ENCODE peak calls at places on chromosomes 5 and 9, in six cellular contexts. One of them, this sample, is unnamed.

GRCh38 chr5:146041180-146041789 is 64.1 kb downstream of the PLAC8L1 start:
- DNase-seq in PC-3: peak; percentile 58
- DNase-seq in mammary epithelial cell: no peak
- DNase-seq in fibroblast of lung: no peak
- DNase-seq in endodermal cell: no peak
- DNase-seq in astrocyte: no peak
- DNase-seq in this sample: no peak

GRCh38 chr5:11890777-11891176 is 13.5 kb downstream of the CTNND2 start:
- DNase-seq in PC-3: no peak
- DNase-seq in mammary epithelial cell: no peak
- DNase-seq in fibroblast of lung: no peak
- DNase-seq in endodermal cell: peak; percentile 56
- DNase-seq in astrocyte: no peak
- DNase-seq in this sample: no peak

GRCh38 chr5:53041071-53041692 is 52.0 kb downstream of the ITGA2 start:
- DNase-seq in PC-3: no peak
- DNase-seq in mammary epithelial cell: no peak
- DNase-seq in fibroblast of lung: peak; percentile 69
- DNase-seq in endodermal cell: no peak
- DNase-seq in astrocyte: peak; percentile 64
- DNase-seq in this sample: no peak

GRCh38 chr5:76467221-76467620 is 64.1 kb downstream of the IQGAP2 start:
- DNase-seq in PC-3: no peak
- DNase-seq in mammary epithelial cell: no peak
- DNase-seq in fibroblast of lung: no peak
- DNase-seq in endodermal cell: no peak
- DNase-seq in astrocyte: no peak
- DNase-seq in this sample: no peak

GRCh38 chr5:176415240-176416122 is 858 bp downstream of the CLTB start:
- DNase-seq in PC-3: peak; percentile 82
- DNase-seq in mammary epithelial cell: peak; percentile 62
- DNase-seq in fibroblast of lung: peak; percentile 63
- DNase-seq in endodermal cell: peak; percentile 73
- DNase-seq in astrocyte: peak; percentile 43
- DNase-seq in this sample: no peak

GRCh38 chr5:103918668-103919367 is 356.2 kb upstream of the NUDT12 start:
- DNase-seq in PC-3: no peak
- DNase-seq in mammary epithelial cell: peak; percentile 24
- DNase-seq in fibroblast of lung: peak; percentile 89
- DNase-seq in endodermal cell: peak; percentile 42
- DNase-seq in astrocyte: peak; percentile 85
- DNase-seq in this sample: no peak

GRCh38 chr9:135081264-135081660 is 6.2 kb upstream of the OLFM1 start:
- DNase-seq in PC-3: no peak
- DNase-seq in mammary epithelial cell: no peak
- DNase-seq in fibroblast of lung: no peak
- DNase-seq in endodermal cell: no peak
- DNase-seq in astrocyte: no peak
- DNase-seq in this sample: no peak

GRCh38 chr5:144484124-144484897 is 313.6 kb downstream of the KCTD16 start:
- DNase-seq in PC-3: peak; percentile 54
- DNase-seq in mammary epithelial cell: peak; percentile 32
- DNase-seq in fibroblast of lung: peak; percentile 92
- DNase-seq in endodermal cell: no peak
- DNase-seq in astrocyte: peak; percentile 89
- DNase-seq in this sample: no peak

GRCh38 chr5:111165058-111165457 is 59.1 kb upstream of the CAMK4 start:
- DNase-seq in PC-3: no peak
- DNase-seq in mammary epithelial cell: no peak
- DNase-seq in fibroblast of lung: no peak
- DNase-seq in endodermal cell: peak; percentile 51
- DNase-seq in astrocyte: no peak
- DNase-seq in this sample: no peak

GRCh38 chr9:78856781-78857180 is 559.9 kb downstream of the PSAT1 start:
- DNase-seq in PC-3: no peak
- DNase-seq in mammary epithelial cell: no peak
- DNase-seq in fibroblast of lung: no peak
- DNase-seq in endodermal cell: peak; percentile 56
- DNase-seq in astrocyte: no peak
- DNase-seq in this sample: no peak

GRCh38 chr9:112012026-112012902 is 115.7 kb downstream of the UGCG start:
- DNase-seq in PC-3: peak; percentile 90
- DNase-seq in mammary epithelial cell: peak; percentile 91
- DNase-seq in fibroblast of lung: peak; percentile 97
- DNase-seq in endodermal cell: peak; percentile 30
- DNase-seq in astrocyte: peak; percentile 96
- DNase-seq in this sample: peak; percentile 73

GRCh38 chr5:67831081-67831480 is 384.5 kb upstream of the PIK3R1 start:
- DNase-seq in PC-3: no peak
- DNase-seq in mammary epithelial cell: no peak
- DNase-seq in fibroblast of lung: no peak
- DNase-seq in endodermal cell: peak; percentile 56
- DNase-seq in astrocyte: no peak
- DNase-seq in this sample: no peak

GRCh38 chr9:80649001-80649420 is 1040.3 kb downstream of the TLE1 start:
- DNase-seq in PC-3: peak; percentile 48
- DNase-seq in mammary epithelial cell: peak; percentile 35
- DNase-seq in fibroblast of lung: peak; percentile 97
- DNase-seq in endodermal cell: no peak
- DNase-seq in astrocyte: peak; percentile 96
- DNase-seq in this sample: peak; percentile 23

GRCh38 chr9:116144555-116144954 is 9.0 kb upstream of the PAPPA start:
- DNase-seq in PC-3: peak; percentile 28
- DNase-seq in mammary epithelial cell: peak; percentile 57
- DNase-seq in fibroblast of lung: no peak
- DNase-seq in endodermal cell: no peak
- DNase-seq in astrocyte: no peak
- DNase-seq in this sample: no peak

GRCh38 chr5:88659529-88660325 is 223.3 kb downstream of the MEF2C start:
- DNase-seq in PC-3: no peak
- DNase-seq in mammary epithelial cell: no peak
- DNase-seq in fibroblast of lung: peak; percentile 70
- DNase-seq in endodermal cell: peak; percentile 88
- DNase-seq in astrocyte: peak; percentile 48
- DNase-seq in this sample: no peak

GRCh38 chr5:109410389-109411174 is 808 bp upstream of the PJA2 start:
- DNase-seq in PC-3: peak; percentile 67
- DNase-seq in mammary epithelial cell: peak; percentile 75
- DNase-seq in fibroblast of lung: peak; percentile 71
- DNase-seq in endodermal cell: peak; percentile 90
- DNase-seq in astrocyte: peak; percentile 62
- DNase-seq in this sample: peak; percentile 91

GRCh38 chr5:149740866-149741459 is 10.9 kb downstream of the PPARGC1B start:
- DNase-seq in PC-3: no peak
- DNase-seq in mammary epithelial cell: no peak
- DNase-seq in fibroblast of lung: no peak
- DNase-seq in endodermal cell: no peak
- DNase-seq in astrocyte: no peak
- DNase-seq in this sample: no peak

GRCh38 chr9:129557192-129558036 is 63.5 kb downstream of the C9orf50 start:
- DNase-seq in PC-3: no peak
- DNase-seq in mammary epithelial cell: no peak
- DNase-seq in fibroblast of lung: peak; percentile 89
- DNase-seq in endodermal cell: peak; percentile 99
- DNase-seq in astrocyte: peak; percentile 78
- DNase-seq in this sample: no peak

GRCh38 chr5:169786219-169786618 is 149.1 kb downstream of the DOCK2 start:
- DNase-seq in PC-3: peak; percentile 32
- DNase-seq in mammary epithelial cell: no peak
- DNase-seq in fibroblast of lung: peak; percentile 74
- DNase-seq in endodermal cell: peak; percentile 27
- DNase-seq in astrocyte: peak; percentile 57
- DNase-seq in this sample: no peak

GRCh38 chr5:160655717-160656116 is 196.3 kb downstream of the ATP10B start:
- DNase-seq in PC-3: no peak
- DNase-seq in mammary epithelial cell: no peak
- DNase-seq in fibroblast of lung: no peak
- DNase-seq in endodermal cell: no peak
- DNase-seq in astrocyte: no peak
- DNase-seq in this sample: peak; percentile 93

GRCh38 chr5:56420323-56420722 is 187.2 kb upstream of the ANKRD55 start:
- DNase-seq in PC-3: no peak
- DNase-seq in mammary epithelial cell: no peak
- DNase-seq in fibroblast of lung: no peak
- DNase-seq in endodermal cell: no peak
- DNase-seq in astrocyte: no peak
- DNase-seq in this sample: no peak

GRCh38 chr5:85334-85995 is 6.5 kb upstream of the PLEKHG4B start:
- DNase-seq in PC-3: no peak
- DNase-seq in mammary epithelial cell: no peak
- DNase-seq in fibroblast of lung: no peak
- DNase-seq in endodermal cell: peak; percentile 36
- DNase-seq in astrocyte: no peak
- DNase-seq in this sample: no peak

GRCh38 chr5:139552893-139553575 is 8.1 kb upstream of the UBE2D2 start:
- DNase-seq in PC-3: no peak
- DNase-seq in mammary epithelial cell: no peak
- DNase-seq in fibroblast of lung: no peak
- DNase-seq in endodermal cell: no peak
- DNase-seq in astrocyte: no peak
- DNase-seq in this sample: no peak

GRCh38 chr5:139549162-139549894 is 11.8 kb upstream of the UBE2D2 start:
- DNase-seq in PC-3: no peak
- DNase-seq in mammary epithelial cell: no peak
- DNase-seq in fibroblast of lung: no peak
- DNase-seq in endodermal cell: no peak
- DNase-seq in astrocyte: no peak
- DNase-seq in this sample: no peak

GRCh38 chr5:139554264-139554663 is 6.9 kb upstream of the UBE2D2 start:
- DNase-seq in PC-3: no peak
- DNase-seq in mammary epithelial cell: no peak
- DNase-seq in fibroblast of lung: no peak
- DNase-seq in endodermal cell: no peak
- DNase-seq in astrocyte: no peak
- DNase-seq in this sample: no peak

DNA sequence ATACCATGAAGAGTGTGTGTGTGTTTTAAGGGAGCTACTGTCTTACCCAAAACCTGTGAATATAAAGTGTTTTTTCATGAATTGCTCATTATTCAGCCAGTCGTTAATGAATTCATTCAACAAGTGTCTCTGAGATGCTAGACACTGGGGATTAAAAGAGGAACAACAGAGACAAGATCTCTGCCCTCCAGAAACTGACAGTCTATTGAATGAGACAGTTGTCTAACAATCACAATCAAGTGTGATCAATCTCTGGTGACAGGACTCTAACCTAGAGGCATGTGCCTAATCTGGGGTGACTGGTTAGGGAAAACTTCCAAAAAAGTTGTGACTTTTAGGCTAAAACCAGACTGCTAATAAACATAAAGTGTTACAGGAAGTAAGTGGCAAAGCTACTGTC is 9.6 kb upstream of the UBE2D2 start:
- DNase-seq in PC-3: no peak
- DNase-seq in mammary epithelial cell: no peak
- DNase-seq in fibroblast of lung: no peak
- DNase-seq in endodermal cell: no peak
- DNase-seq in astrocyte: no peak
- DNase-seq in this sample: no peak
- H3K9ac ChIP-seq in PC-3: no peak overlapping the region
- H3K9ac ChIP-seq in mammary epithelial cell: no peak overlapping the region
- H3K9ac ChIP-seq in fibroblast of lung: no peak overlapping the region
- H3K9ac ChIP-seq in endodermal cell: no peak overlapping the region
- H3K9ac ChIP-seq in astrocyte: no peak overlapping the region
- H3K9ac ChIP-seq in this sample: no peak overlapping the region

GRCh38 chr9:114027159-114027895 is 50.8 kb downstream of the AMBP start:
- DNase-seq in PC-3: no peak
- DNase-seq in mammary epithelial cell: no peak
- DNase-seq in fibroblast of lung: no peak
- DNase-seq in endodermal cell: peak; percentile 35
- DNase-seq in astrocyte: no peak
- DNase-seq in this sample: peak; percentile 10
- H3K9ac ChIP-seq in PC-3: no peak overlapping the region
- H3K9ac ChIP-seq in mammary epithelial cell: no peak overlapping the region
- H3K9ac ChIP-seq in fibroblast of lung: no peak overlapping the region
- H3K9ac ChIP-seq in endodermal cell: no peak overlapping the region
- H3K9ac ChIP-seq in astrocyte: no peak overlapping the region
- H3K9ac ChIP-seq in this sample: no peak overlapping the region

GRCh38 chr9:95313010-95313498 is 4.5 kb downstream of the FANCC start:
- DNase-seq in PC-3: peak; percentile 88
- DNase-seq in mammary epithelial cell: peak; percentile 83
- DNase-seq in fibroblast of lung: peak; percentile 73
- DNase-seq in endodermal cell: peak; percentile 86
- DNase-seq in astrocyte: peak; percentile 60
- DNase-seq in this sample: peak; percentile 91
- H3K9ac ChIP-seq in PC-3: peak overlapping the region; percentile 51
- H3K9ac ChIP-seq in mammary epithelial cell: no peak overlapping the region
- H3K9ac ChIP-seq in fibroblast of lung: no peak overlapping the region
- H3K9ac ChIP-seq in endodermal cell: no peak overlapping the region
- H3K9ac ChIP-seq in astrocyte: peak overlapping the region; percentile 14
- H3K9ac ChIP-seq in this sample: peak overlapping the region; percentile 38

GRCh38 chr9:131608469-131609115 is 63.3 kb downstream of the PRRT1B start:
- DNase-seq in PC-3: peak; percentile 76
- DNase-seq in mammary epithelial cell: peak; percentile 81
- DNase-seq in fibroblast of lung: peak; percentile 93
- DNase-seq in endodermal cell: peak; percentile 91
- DNase-seq in astrocyte: peak; percentile 88
- DNase-seq in this sample: no peak

GRCh38 chr9:131606896-131607567 is 61.7 kb downstream of the PRRT1B start:
- DNase-seq in PC-3: no peak
- DNase-seq in mammary epithelial cell: no peak
- DNase-seq in fibroblast of lung: no peak
- DNase-seq in endodermal cell: no peak
- DNase-seq in astrocyte: no peak
- DNase-seq in this sample: no peak

GRCh38 chr9:131607591-131607990 is 62.3 kb downstream of the PRRT1B start:
- DNase-seq in PC-3: no peak
- DNase-seq in mammary epithelial cell: no peak
- DNase-seq in fibroblast of lung: no peak
- DNase-seq in endodermal cell: no peak
- DNase-seq in astrocyte: no peak
- DNase-seq in this sample: no peak

GRCh38 chr9:131610231-131610761 is 65.0 kb downstream of the PRRT1B start:
- DNase-seq in PC-3: no peak
- DNase-seq in mammary epithelial cell: no peak
- DNase-seq in fibroblast of lung: peak; percentile 97
- DNase-seq in endodermal cell: peak; percentile 30
- DNase-seq in astrocyte: peak; percentile 98
- DNase-seq in this sample: no peak

DNA sequence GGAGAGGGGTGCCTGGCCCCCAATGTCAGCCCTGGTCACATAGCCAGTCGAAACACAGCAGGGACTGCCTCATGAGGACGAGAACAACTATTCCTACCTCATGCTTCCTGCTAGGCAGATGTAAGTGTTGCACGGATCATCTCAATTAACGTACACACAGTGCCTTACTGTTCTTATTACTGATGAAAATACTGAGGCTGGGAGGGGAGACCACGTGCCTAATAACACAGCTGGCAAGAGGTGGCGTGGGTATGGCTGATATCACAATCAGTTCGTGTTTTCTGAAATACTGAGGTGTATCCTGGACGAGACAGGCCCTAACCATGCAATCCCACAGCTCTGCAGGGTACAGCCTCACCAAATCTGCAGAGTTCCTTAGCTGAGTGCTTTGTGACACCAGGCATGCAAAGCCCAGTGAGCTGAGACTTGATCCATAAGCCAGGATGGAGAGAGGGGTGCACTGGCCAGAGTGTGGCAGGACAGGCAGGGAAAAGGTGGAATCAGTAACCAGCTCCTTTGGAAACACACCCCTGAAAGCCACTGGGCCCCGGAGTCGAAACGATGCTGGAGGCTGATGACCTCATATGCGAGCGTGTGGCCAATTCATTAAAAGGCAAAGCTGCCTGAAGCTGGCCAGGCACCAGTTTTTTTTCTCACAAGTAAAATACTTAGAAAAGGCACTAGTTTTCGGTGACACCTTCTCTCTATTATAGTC is 64.0 kb downstream of the PRRT1B start:
- DNase-seq in PC-3: no peak
- DNase-seq in mammary epithelial cell: peak; percentile 67
- DNase-seq in fibroblast of lung: peak; percentile 83
- DNase-seq in endodermal cell: peak; percentile 60
- DNase-seq in astrocyte: peak; percentile 78
- DNase-seq in this sample: no peak
- H3K9ac ChIP-seq in PC-3: no peak overlapping the region
- H3K9ac ChIP-seq in mammary epithelial cell: peak overlapping the region; percentile 24
- H3K9ac ChIP-seq in fibroblast of lung: peak overlapping the region; percentile 52
- H3K9ac ChIP-seq in endodermal cell: peak overlapping the region; percentile 45
- H3K9ac ChIP-seq in astrocyte: peak overlapping the region; percentile 76
- H3K9ac ChIP-seq in this sample: no peak overlapping the region